ENCODE peak calls at places on chromosomes 5 and 9, in five cellular contexts. L is skeletal muscle cell, V is germinal center, Q is H4, I is substantia nigra. D is an unnamed sample.
A peak's percentile ranks its signal among the peaks of the same experiment; 100 is the strongest.

GRCh38 chr9:89755835-89756234 is 151.0 kb downstream of the GADD45G start:
- DNase-seq in I (no peak), Q (peak; percentile 25), V (no peak), L (peak; percentile 30), D (no peak)

GRCh38 chr5:144794922-144795321 is 624.2 kb downstream of the KCTD16 start:
- DNase-seq in I (no peak), L (peak; percentile 27), Q (no peak), V (no peak), D (no peak)

GRCh38 chr5:128328479-128328878 is 209.6 kb downstream of the FBN2 start:
- DNase-seq in V (no peak), L (no peak), I (no peak), Q (no peak), D (no peak)

GRCh38 chr5:132058646-132059042 is 1.8 kb upstream of the IL3 start:
- DNase-seq in L (no peak), V (no peak), I (no peak), Q (no peak), D (no peak)

GRCh38 chr5:61329729-61330128 is 2.3 kb upstream of the ZSWIM6 start:
- DNase-seq in I (no peak), L (no peak), Q (peak; percentile 25), V (peak; percentile 28), D (no peak)

GRCh38 chr9:134626576-134627416 is 14.8 kb upstream of the COL5A1 start:
- DNase-seq in L (no peak), I (no peak), V (no peak), Q (peak; percentile 49), D (no peak)

GRCh38 chr5:66554211-66554610 is 42.0 kb upstream of the MAST4 start:
- DNase-seq in L (no peak), I (no peak), Q (peak; percentile 63), V (peak; percentile 78), D (peak; percentile 15)

GRCh38 chr5:8840237-8840636 is 705.6 kb downstream of the SEMA5A start:
- DNase-seq in V (no peak), Q (no peak), I (no peak), L (no peak), D (no peak)

GRCh38 chr5:83714780-83715179 is 5.9 kb downstream of the HAPLN1 start:
- DNase-seq in L (no peak), I (no peak), V (no peak), Q (no peak), D (no peak)

D was measured in stromal cell of bone marrow.